ENCODE peak calls at places on chromosomes 5 and 9, in eight cellular contexts. R, N, Y, K, D, C, B and J are unnamed samples. For H3K9me3, the result is how much of the 10 kb centered on the place peaks cover.

GRCh38 chr5:170892201-170892600 is 30.4 kb downstream of the RANBP17 start:
- DNase-seq in R (no peak), C (peak), B (no peak), K (no peak), N (no peak), Y (no peak), D (no peak), J (no peak)

GRCh38 chr9:33813712-33814641 is 3.0 kb upstream of the UBE2R2 start:
- DNase-seq in R (no peak), N (no peak), B (no peak), K (no peak), Y (no peak), C (peak), D (no peak), J (no peak)

GRCh38 chr9:5851445-5851844 is 18.5 kb upstream of the ERMP1 start:
- DNase-seq in Y (peak), K (no peak), D (no peak), R (peak), C (peak), B (no peak), N (no peak), J (no peak)

GRCh38 chr5:1753490-1753889 is 46.1 kb downstream of the MRPL36 start:
- DNase-seq in C (no peak), B (peak), R (no peak), D (peak), N (no peak), Y (peak), K (no peak), J (no peak)

GRCh38 chr9:124343533-124344290 is 71.5 kb downstream of the PSMB7 start:
- DNase-seq in D (peak), C (no peak), K (no peak), B (peak), Y (no peak), N (no peak), R (no peak), J (no peak)

GRCh38 chr9:18208166-18209059 is 265.5 kb upstream of the ADAMTSL1 start:
- DNase-seq in B (no peak), R (peak), K (peak), Y (peak), C (peak), N (peak), D (no peak), J (peak)

GRCh38 chr5:59236448-59236847 is 653.6 kb downstream of the RAB3C start:
- DNase-seq in N (no peak), B (no peak), C (no peak), R (no peak), Y (no peak), K (no peak), D (no peak), J (no peak)

GRCh38 chr9:122360891-122361290 is 9.9 kb upstream of the PTGS1 start:
- DNase-seq in C (peak), B (peak), K (no peak), D (no peak), R (no peak), Y (no peak), N (no peak), J (no peak)

GRCh38 chr9:92100237-92100911 is 14.8 kb downstream of the SPTLC1 start:
- DNase-seq in N (no peak), D (no peak), C (peak), K (no peak), R (no peak), Y (no peak), B (no peak), J (no peak)

GRCh38 chr9:137304383-137305059 is 2.5 kb upstream of the NRARP start:
- DNase-seq in R (no peak), N (no peak), C (no peak), D (peak), K (no peak), B (peak), Y (peak), J (no peak)

GRCh38 chr5:159465604-159466003 is 135.3 kb upstream of the IL12B start:
- DNase-seq in B (no peak), R (no peak), K (no peak), Y (no peak), N (no peak), C (no peak), D (no peak), J (peak)

GRCh38 chr9:138022756-138023393 is 145.3 kb downstream of the CACNA1B start:
- DNase-seq in K (no peak), Y (no peak), B (peak), N (no peak), C (no peak), D (peak), R (no peak), J (peak)

GRCh38 chr5:116025831-116026230 is 6.4 kb upstream of the ARL14EPL start:
- DNase-seq in C (no peak), N (no peak), Y (no peak), K (no peak), R (no peak), D (no peak), B (no peak), J (no peak)

GRCh38 chr9:19156026-19156474 is 28.8 kb upstream of the PLIN2 start:
- DNase-seq in R (no peak), Y (no peak), D (no peak), K (no peak), C (no peak), N (no peak), B (no peak), J (no peak)

GRCh38 chr9:36461341-36461740 is 61.3 kb upstream of the RNF38 start:
- DNase-seq in B (no peak), Y (no peak), N (no peak), K (no peak), D (no peak), C (peak), R (no peak), J (no peak)

GRCh38 chr9:137176302-137177182 is 4.7 kb upstream of the TMEM210 start:
- DNase-seq in B (no peak), N (no peak), Y (peak), D (no peak), R (peak), C (peak), K (no peak), J (no peak)

GRCh38 chr9:100443781-100444768 is 17.1 kb downstream of the MSANTD3 start:
- DNase-seq in C (peak), N (no peak), D (no peak), B (no peak), K (no peak), R (no peak), Y (no peak), J (no peak)

GRCh38 chr9:69572611-69573010 is 99.6 kb downstream of the APBA1 start:
- DNase-seq in Y (no peak), B (no peak), D (no peak), R (no peak), K (no peak), N (no peak), C (no peak), J (no peak)

GRCh38 chr5:10453564-10453963 is 11.9 kb downstream of the ROPN1L start:
- DNase-seq in N (no peak), K (no peak), D (no peak), C (peak), B (no peak), Y (no peak), R (no peak), J (no peak)

GRCh38 chr9:8745347-8745746 is 945.8 kb upstream of the DMAC1 start:
- DNase-seq in K (no peak), R (no peak), B (no peak), N (no peak), C (no peak), Y (no peak), D (no peak), J (no peak)

GRCh38 chr5:61229416-61229815 is 67.1 kb upstream of the SMIM15 start:
- DNase-seq in Y (no peak), K (peak), C (no peak), B (no peak), D (no peak), R (no peak), N (no peak), J (no peak)

GRCh38 chr5:65611524-65611923 is 12.6 kb downstream of the TRIM23 start:
- DNase-seq in C (peak), K (no peak), B (no peak), R (no peak), Y (no peak), D (no peak), N (no peak), J (peak)

GRCh38 chr9:33263131-33263935 is 1.2 kb downstream of the BAG1 start:
- DNase-seq in C (no peak), D (no peak), K (no peak), Y (no peak), B (no peak), N (peak), R (no peak), J (no peak)

GRCh38 chr9:79684711-79685575 is 113.2 kb downstream of the TLE4 start:
- DNase-seq in N (no peak), D (no peak), B (no peak), C (peak), K (no peak), R (no peak), Y (no peak), J (no peak)

GRCh38 chr9:91809581-91810285 is 140.3 kb downstream of the ROR2 start:
- DNase-seq in C (peak), K (no peak), B (peak), Y (no peak), N (no peak), D (no peak), R (no peak), J (no peak)

GRCh38 chr5:78129632-78130031 is 164.9 kb downstream of the AP3B1 start:
- DNase-seq in D (no peak), C (no peak), K (no peak), Y (no peak), R (no peak), N (no peak), B (no peak), J (no peak)

GRCh38 chr5:108146222-108146621 is 235.7 kb downstream of the FBXL17 start:
- DNase-seq in D (no peak), K (no peak), R (no peak), B (no peak), Y (no peak), N (no peak), C (no peak), J (no peak)

GRCh38 chr9:23825700-23826099 is 340 bp downstream of the ELAVL2 start:
- DNase-seq in B (no peak), C (no peak), K (no peak), D (no peak), Y (no peak), R (no peak), N (no peak), J (no peak)

GRCh38 chr9:97853844-97854695 is 1.0 kb downstream of the FOXE1 start:
- DNase-seq in N (no peak), C (peak), Y (no peak), K (no peak), B (no peak), D (no peak), R (no peak), J (no peak)
- H3K4me3 ChIP-seq in N (peak), C (peak), Y (peak), K (peak), B (no peak), D (peak), R (peak), J (no peak)

GRCh38 chr9:109968702-109969450 is 188.9 kb downstream of the PALM2AKAP2 start:
- DNase-seq in C (peak), Y (no peak), K (no peak), R (no peak), N (peak), B (no peak), D (no peak), J (no peak)
- H3K27ac ChIP-seq in C (peak), Y (no peak), K (no peak), R (peak), N (peak), B (no peak), D (peak), J (no peak)

DNA sequence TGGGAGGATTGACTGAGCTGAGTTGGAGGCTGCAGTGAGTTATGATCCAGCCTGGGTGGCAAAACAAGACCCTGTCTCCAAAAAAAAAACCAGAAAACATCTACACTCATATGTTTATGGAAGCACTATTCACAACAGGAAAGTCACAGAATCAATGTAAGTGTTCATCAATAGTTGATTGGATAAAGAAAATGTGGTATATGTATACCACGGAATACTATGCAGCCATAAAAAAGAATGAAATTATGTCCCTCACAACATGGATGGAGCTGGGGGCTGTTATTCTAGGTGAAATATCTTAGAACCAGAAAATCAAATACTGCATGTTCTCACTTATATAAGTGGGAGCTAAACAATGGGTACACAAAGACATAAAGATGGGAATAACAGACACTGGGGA is 2.8 kb upstream of the SLC25A2 start:
- DNase-seq in D (no peak), K (no peak), N (no peak), R (no peak), B (no peak), C (no peak), Y (no peak), J (no peak)
- H3K9me3 ChIP-seq in D (under half), K (under half), N (half or more), R (half or more), B (under half), C (under half), Y (under half), J (under half)

DNA sequence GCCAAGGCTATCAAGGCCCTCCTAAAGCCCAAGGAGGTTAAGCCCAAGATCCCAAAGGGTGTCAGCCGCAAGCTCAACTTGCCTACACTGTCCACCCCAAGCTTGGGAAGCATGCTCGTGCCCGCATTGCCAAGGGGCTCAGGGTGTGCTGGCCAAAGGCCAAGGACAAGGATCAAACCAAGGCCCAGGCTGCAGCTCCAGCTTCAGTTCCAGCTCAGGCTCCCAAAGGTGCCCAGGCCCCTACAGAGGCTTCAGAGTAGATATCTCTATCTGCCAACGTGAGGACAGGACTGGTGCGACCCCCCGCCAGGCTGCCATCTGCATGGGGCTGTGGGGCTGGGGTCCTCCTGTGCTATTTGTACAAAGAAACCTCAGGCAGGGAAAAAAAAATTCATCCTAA is 3.3 kb downstream of the HOMER1 start:
- DNase-seq in B (no peak), C (no peak), R (no peak), D (no peak), N (peak), K (peak), Y (no peak), J (no peak)
- H3K4me3 ChIP-seq in B (no peak), C (no peak), R (no peak), D (peak), N (peak), K (no peak), Y (no peak), J (no peak)

DNA sequence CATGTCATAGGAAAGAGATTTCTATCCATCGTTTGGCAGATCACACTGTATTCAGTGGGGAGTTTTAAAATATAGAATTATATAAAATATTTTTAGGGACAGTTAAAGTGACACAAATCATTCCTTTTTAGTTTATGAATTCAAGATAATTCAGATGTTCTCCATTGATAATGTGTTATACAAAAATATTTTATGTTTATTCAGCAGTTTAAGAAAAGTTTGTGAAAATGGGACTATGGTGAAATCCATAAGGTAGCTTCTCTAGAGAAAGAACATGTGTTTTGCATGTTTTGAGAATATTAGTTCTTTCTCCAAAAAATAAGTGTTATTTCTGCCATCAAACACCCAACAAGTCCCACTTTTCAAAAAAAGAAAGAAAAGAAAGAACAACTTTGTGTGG is 122.9 kb downstream of the EMB start:
- DNase-seq in N (no peak), C (no peak), D (no peak), K (no peak), Y (no peak), B (no peak), R (no peak), J (no peak)
- H3K27ac ChIP-seq in N (no peak), C (no peak), D (no peak), K (no peak), Y (no peak), B (no peak), R (no peak), J (no peak)

GRCh38 chr5:179264053-179264540 is 81.2 kb downstream of the ADAMTS2 start:
- DNase-seq in R (peak), K (no peak), Y (peak), B (no peak), N (no peak), C (no peak), D (no peak), J (no peak)

GRCh38 chr5:179266291-179267070 is 78.8 kb downstream of the ADAMTS2 start:
- DNase-seq in D (peak), K (no peak), B (peak), R (peak), N (no peak), C (no peak), Y (no peak), J (no peak)

GRCh38 chr5:179267071-179267670 is 78.1 kb downstream of the ADAMTS2 start:
- DNase-seq in Y (no peak), K (no peak), R (peak), B (peak), C (no peak), N (no peak), D (no peak), J (no peak)

GRCh38 chr5:179264641-179265528 is 80.4 kb downstream of the ADAMTS2 start:
- DNase-seq in K (no peak), N (no peak), C (no peak), Y (no peak), B (no peak), D (peak), R (peak), J (no peak)

GRCh38 chr5:179265529-179266290 is 79.6 kb downstream of the ADAMTS2 start:
- DNase-seq in Y (peak), C (peak), K (peak), D (peak), N (peak), R (peak), B (peak), J (peak)
- H3K9me3 ChIP-seq in Y (under half), C (under half), K (under half), D (under half), N (under half), R (under half), B (under half), J (under half)

DNA sequence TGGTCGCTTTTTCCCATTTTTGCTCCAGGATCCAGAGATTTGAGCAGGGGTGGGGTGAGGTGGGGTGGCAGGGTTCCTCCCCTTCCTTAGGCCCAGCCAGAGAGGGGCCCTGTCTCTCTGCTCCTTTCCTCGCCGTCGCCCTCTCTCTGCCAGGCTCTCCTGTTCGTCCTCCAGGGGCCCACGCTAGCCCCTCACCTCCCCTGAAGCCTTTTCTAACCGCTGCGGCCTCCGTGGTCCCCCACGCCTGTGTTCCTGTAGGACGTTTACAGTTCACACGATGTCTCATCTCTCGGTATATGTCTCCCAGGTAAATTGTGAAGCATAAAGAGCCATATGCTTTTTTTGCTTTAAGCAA is 49.9 kb upstream of the ZNF366 start:
- DNase-seq in N (no peak), Y (no peak), C (no peak), D (no peak), R (no peak), K (no peak), B (peak), J (no peak)
- H3K4me3 ChIP-seq in N (peak), Y (peak), C (no peak), D (peak), R (peak), K (peak), B (no peak), J (no peak)